ENCODE peak calls at places on chromosomes 5 and 9, in five cellular contexts. C is stimulated activated CD4-positive, alpha-beta T cell treated with anti-CD3 and anti-CD28 coated beads, Interleukin-15, amount 100 ng/mL, for 24 hours; F is GM23338; K is GM03348; N is NCI-H2171 treated with DMSO at 0.1 percent for 48 hours. U is an unnamed sample.

GRCh38 chr5:57324159-57324558 is 150.3 kb downstream of the GPBP1 start:
- DNase-seq in C (peak), K (no peak), F (no peak), N (no peak), U (no peak)

GRCh38 chr9:108182950-108183381 is 672.8 kb downstream of the ACTL7B start:
- DNase-seq in N (no peak), F (no peak), K (peak), C (no peak), U (no peak)

GRCh38 chr9:72038408-72038807 is 22.0 kb downstream of the C9orf57 start:
- DNase-seq in C (no peak), K (no peak), N (no peak), F (no peak), U (no peak)

GRCh38 chr5:143154495-143155375 is 248.8 kb downstream of the NR3C1 start:
- DNase-seq in C (no peak), K (peak), N (no peak), F (no peak), U (no peak)

GRCh38 chr9:123318192-123318591 is 37.8 kb upstream of the CRB2 start:
- DNase-seq in K (no peak), F (no peak), N (no peak), C (no peak), U (no peak)

GRCh38 chr5:174733091-174733690 is 8.8 kb downstream of the MSX2 start:
- DNase-seq in F (peak), N (no peak), C (no peak), K (no peak), U (no peak)

GRCh38 chr5:39214912-39215709 is 4.3 kb downstream of the FYB1 start:
- DNase-seq in K (no peak), N (no peak), C (peak), F (no peak), U (no peak)

GRCh38 chr9:36136277-36136893 is at the start of gene GLIPR2:
- DNase-seq in K (peak), C (peak), N (peak), F (peak), U (peak)

GRCh38 chr5:159341914-159342313 is 11.6 kb upstream of the IL12B start:
- DNase-seq in K (peak), N (peak), C (peak), F (no peak), U (peak)

GRCh38 chr9:79665926-79666325 is 94.2 kb downstream of the TLE4 start:
- DNase-seq in C (no peak), F (no peak), K (peak), N (no peak), U (no peak)

GRCh38 chr5:62354028-62354874 is 48.2 kb downstream of the KIF2A start:
- DNase-seq in F (peak), N (no peak), C (no peak), K (peak), U (peak)

GRCh38 chr5:44987026-44987425 is 178.3 kb downstream of the MRPS30 start:
- DNase-seq in C (no peak), F (no peak), N (no peak), K (no peak), U (no peak)

GRCh38 chr5:96863114-96863513 is 13.2 kb upstream of the ERAP2 start:
- DNase-seq in C (no peak), K (no peak), N (no peak), F (no peak), U (no peak)

GRCh38 chr5:13660072-13660471 is 284.4 kb downstream of the DNAH5 start:
- DNase-seq in N (no peak), K (no peak), F (peak), C (no peak), U (no peak)

GRCh38 chr5:150208187-150209015 is 18.5 kb downstream of the SLC6A7 start:
- DNase-seq in N (no peak), C (no peak), K (peak), F (peak), U (no peak)

GRCh38 chr5:122312670-122312988 is 592 bp downstream of the SNCAIP start:
- DNase-seq in C (no peak), F (peak), N (no peak), K (peak), U (no peak)

GRCh38 chr9:4030751-4031150 is 269.1 kb downstream of the GLIS3 start:
- DNase-seq in F (no peak), K (no peak), N (no peak), C (no peak), U (no peak)